ENCODE peak calls at places on chromosomes 3 and 15, in six cellular contexts. One of them, this sample, is unnamed.

GRCh38 chr3:142319094-142319493 is 93.7 kb upstream of the GK5 start:
- DNase-seq in H7: no peak
- DNase-seq in HS-27A: peak
- DNase-seq in T-cell: no peak
- DNase-seq in mucosa of gallbladder: no peak
- DNase-seq in RWPE1: no peak
- DNase-seq in this sample: no peak

GRCh38 chr3:42190701-42191442 is 75.1 kb downstream of the CCK start:
- DNase-seq in H7: peak
- DNase-seq in HS-27A: peak
- DNase-seq in mucosa of gallbladder: peak
- DNase-seq in T-cell: peak
- DNase-seq in RWPE1: peak
- DNase-seq in this sample: peak

GRCh38 chr3:117893638-117894037 is 1141.0 kb downstream of the IGSF11 start:
- DNase-seq in mucosa of gallbladder: no peak
- DNase-seq in RWPE1: peak
- DNase-seq in H7: no peak
- DNase-seq in HS-27A: no peak
- DNase-seq in T-cell: no peak
- DNase-seq in this sample: no peak

GRCh38 chr3:188559069-188559410 is 405.1 kb downstream of the LPP start:
- DNase-seq in mucosa of gallbladder: no peak
- DNase-seq in RWPE1: no peak
- DNase-seq in T-cell: no peak
- DNase-seq in H7: no peak
- DNase-seq in HS-27A: no peak
- DNase-seq in this sample: no peak

GRCh38 chr3:140699516-140700231 is 21.8 kb downstream of the TRIM42 start:
- DNase-seq in HS-27A: no peak
- DNase-seq in T-cell: no peak
- DNase-seq in RWPE1: no peak
- DNase-seq in mucosa of gallbladder: peak
- DNase-seq in H7: no peak
- DNase-seq in this sample: no peak

GRCh38 chr3:52532838-52533622 is 627 bp downstream of the NT5DC2 start:
- DNase-seq in mucosa of gallbladder: no peak
- DNase-seq in T-cell: peak
- DNase-seq in HS-27A: no peak
- DNase-seq in H7: peak
- DNase-seq in RWPE1: peak
- DNase-seq in this sample: peak

GRCh38 chr15:97177135-97177704 is 783.3 kb upstream of the ARRDC4 start:
- DNase-seq in HS-27A: no peak
- DNase-seq in H7: peak
- DNase-seq in T-cell: no peak
- DNase-seq in mucosa of gallbladder: no peak
- DNase-seq in RWPE1: no peak
- DNase-seq in this sample: peak

GRCh38 chr15:39581501-39582285 is 814 bp downstream of the THBS1 start:
- DNase-seq in HS-27A: no peak
- DNase-seq in H7: peak
- DNase-seq in T-cell: no peak
- DNase-seq in RWPE1: peak
- DNase-seq in mucosa of gallbladder: peak
- DNase-seq in this sample: peak

GRCh38 chr15:43828061-43828657 is 1.4 kb downstream of the WDR76 start:
- DNase-seq in HS-27A: no peak
- DNase-seq in RWPE1: no peak
- DNase-seq in mucosa of gallbladder: no peak
- DNase-seq in H7: no peak
- DNase-seq in T-cell: no peak
- DNase-seq in this sample: no peak

GRCh38 chr3:100006570-100007271 is 107.6 kb downstream of the FILIP1L start:
- DNase-seq in HS-27A: no peak
- DNase-seq in T-cell: no peak
- DNase-seq in H7: no peak
- DNase-seq in mucosa of gallbladder: no peak
- DNase-seq in RWPE1: no peak
- DNase-seq in this sample: no peak

GRCh38 chr3:61979645-61980430 is 393.5 kb downstream of the FEZF2 start:
- DNase-seq in HS-27A: no peak
- DNase-seq in mucosa of gallbladder: no peak
- DNase-seq in RWPE1: no peak
- DNase-seq in T-cell: no peak
- DNase-seq in H7: no peak
- DNase-seq in this sample: no peak

GRCh38 chr3:133209871-133210550 is 171.8 kb downstream of the TMEM108 start:
- DNase-seq in mucosa of gallbladder: no peak
- DNase-seq in H7: no peak
- DNase-seq in T-cell: no peak
- DNase-seq in HS-27A: no peak
- DNase-seq in RWPE1: no peak
- DNase-seq in this sample: no peak

GRCh38 chr3:175818811-175819464 is 959.8 kb downstream of the NAALADL2 start:
- DNase-seq in mucosa of gallbladder: no peak
- DNase-seq in RWPE1: no peak
- DNase-seq in T-cell: no peak
- DNase-seq in H7: no peak
- DNase-seq in HS-27A: no peak
- DNase-seq in this sample: no peak

GRCh38 chr3:67819447-67819846 is 165.0 kb upstream of the SUCLG2 start:
- DNase-seq in mucosa of gallbladder: no peak
- DNase-seq in HS-27A: no peak
- DNase-seq in T-cell: no peak
- DNase-seq in H7: peak
- DNase-seq in RWPE1: no peak
- DNase-seq in this sample: no peak

GRCh38 chr3:121894191-121894990 is at the start of gene SLC15A2:
- DNase-seq in HS-27A: no peak
- DNase-seq in RWPE1: no peak
- DNase-seq in H7: peak
- DNase-seq in mucosa of gallbladder: peak
- DNase-seq in T-cell: no peak
- DNase-seq in this sample: no peak

GRCh38 chr3:155078959-155079794 is 942 bp upstream of the MME start:
- DNase-seq in mucosa of gallbladder: no peak
- DNase-seq in H7: peak
- DNase-seq in T-cell: no peak
- DNase-seq in RWPE1: peak
- DNase-seq in HS-27A: peak
- DNase-seq in this sample: peak

GRCh38 chr15:39474657-39475056 is 106.2 kb upstream of the THBS1 start:
- DNase-seq in mucosa of gallbladder: no peak
- DNase-seq in HS-27A: peak
- DNase-seq in T-cell: no peak
- DNase-seq in H7: no peak
- DNase-seq in RWPE1: no peak
- DNase-seq in this sample: peak

GRCh38 chr3:30648670-30649357 is 42.4 kb downstream of the TGFBR2 start:
- DNase-seq in H7: no peak
- DNase-seq in HS-27A: no peak
- DNase-seq in T-cell: no peak
- DNase-seq in RWPE1: no peak
- DNase-seq in mucosa of gallbladder: no peak
- DNase-seq in this sample: no peak

GRCh38 chr3:66863205-66864135 is 134.6 kb upstream of the KBTBD8 start:
- DNase-seq in HS-27A: no peak
- DNase-seq in H7: no peak
- DNase-seq in T-cell: no peak
- DNase-seq in RWPE1: no peak
- DNase-seq in mucosa of gallbladder: no peak
- DNase-seq in this sample: no peak

GRCh38 chr3:131326307-131326706 is 55.3 kb upstream of the NUDT16 start:
- DNase-seq in H7: no peak
- DNase-seq in T-cell: no peak
- DNase-seq in RWPE1: peak
- DNase-seq in mucosa of gallbladder: no peak
- DNase-seq in HS-27A: no peak
- DNase-seq in this sample: no peak

GRCh38 chr15:43893956-43894355 is 67.2 kb downstream of the WDR76 start:
- DNase-seq in HS-27A: no peak
- DNase-seq in RWPE1: no peak
- DNase-seq in mucosa of gallbladder: no peak
- DNase-seq in T-cell: no peak
- DNase-seq in H7: no peak
- DNase-seq in this sample: no peak

GRCh38 chr15:86362556-86362955 is 282.9 kb downstream of the AGBL1 start:
- DNase-seq in RWPE1: peak
- DNase-seq in T-cell: no peak
- DNase-seq in H7: no peak
- DNase-seq in HS-27A: no peak
- DNase-seq in mucosa of gallbladder: no peak
- DNase-seq in this sample: peak

This sample was measured in islet precursor cell.